ENCODE peak calls at places on chromosomes 7 and 10, in eight cellular contexts. M is uterus, Y is upper lobe of right lung, Z is suprapubic skin, P is breast epithelium, X is psoas muscle, I is WERI-Rb-1, W is right lobe of liver. T is an unnamed sample. For H3K9me3, the result is how much of the 10 kb centered on the place peaks cover.

GRCh38 chr10:126569513-126570447 is 100.7 kb downstream of the C10orf90 start:
- DNase-seq in M (no peak), Y (no peak), Z (no peak), P (no peak), X (no peak), I (no peak), W (no peak), T (no peak)

GRCh38 chr10:5861269-5862031 is 28.2 kb downstream of the ANKRD16 start:
- DNase-seq in M (no peak), Y (no peak), Z (no peak), P (no peak), X (no peak), I (no peak), W (no peak), T (no peak)

GRCh38 chr7:47552631-47553030 is 29.3 kb downstream of the TNS3 start:
- DNase-seq in M (peak), Y (no peak), Z (no peak), P (no peak), X (no peak), I (no peak), W (no peak), T (no peak)

GRCh38 chr10:3760083-3760482 is 24.9 kb downstream of the KLF6 start:
- DNase-seq in M (no peak), Y (no peak), Z (peak), P (no peak), X (no peak), I (no peak), W (peak), T (no peak)

GRCh38 chr7:130909161-130909836 is 175.3 kb upstream of the KLF14 start:
- DNase-seq in M (no peak), Y (no peak), Z (no peak), P (no peak), X (no peak), I (no peak), W (no peak), T (no peak)

GRCh38 chr10:25820496-25821415 is 113.3 kb upstream of the MYO3A start:
- DNase-seq in M (no peak), Y (no peak), Z (no peak), P (no peak), X (no peak), I (no peak), W (no peak), T (no peak)

GRCh38 chr10:78382776-78383175 is 349.1 kb downstream of the RPS24 start:
- DNase-seq in M (no peak), Y (no peak), Z (no peak), P (no peak), X (no peak), I (no peak), W (no peak), T (no peak)

GRCh38 chr10:7410306-7410799 is 481 bp downstream of the SFMBT2 start:
- DNase-seq in M (no peak), Y (peak), Z (no peak), P (no peak), X (peak), I (no peak), W (no peak), T (no peak)

GRCh38 chr10:32104622-32105509 is 48.6 kb upstream of the KIF5B start:
- DNase-seq in M (no peak), Y (no peak), Z (no peak), P (no peak), X (no peak), I (peak), W (no peak), T (no peak)

GRCh38 chr7:155384751-155385150 is 73.2 kb upstream of the EN2 start:
- DNase-seq in M (no peak), Y (no peak), Z (no peak), P (no peak), X (no peak), I (no peak), W (no peak), T (no peak)

GRCh38 chr10:126259883-126260282 is 128.4 kb downstream of the ADAM12 start:
- DNase-seq in M (no peak), Y (no peak), Z (no peak), P (no peak), X (no peak), I (no peak), W (no peak), T (no peak)

GRCh38 chr10:47020491-47020890 is 109.3 kb downstream of the PTPN20 start:
- DNase-seq in M (no peak), Y (peak), Z (peak), P (no peak), X (peak), I (no peak), W (no peak), T (no peak)

GRCh38 chr7:150988230-150989226 is 2.3 kb upstream of the NOS3 start:
- DNase-seq in M (peak), Y (no peak), Z (no peak), P (no peak), X (peak), I (peak), W (peak), T (peak)

GRCh38 chr7:28481131-28481926 is 69.0 kb downstream of the CREB5 start:
- DNase-seq in M (no peak), Y (no peak), Z (no peak), P (no peak), X (no peak), I (no peak), W (no peak), T (no peak)

GRCh38 chr7:85095816-85096215 is 91.0 kb downstream of the SEMA3D start:
- DNase-seq in M (no peak), Y (no peak), Z (no peak), P (no peak), X (no peak), I (no peak), W (no peak), T (no peak)

GRCh38 chr7:19984231-19984632 is 210.8 kb upstream of the TMEM196 start:
- DNase-seq in M (no peak), Y (no peak), Z (no peak), P (no peak), X (no peak), I (peak), W (no peak), T (no peak)

GRCh38 chr10:49620286-49620810 is 6.5 kb downstream of the CHAT start:
- DNase-seq in M (no peak), Y (peak), Z (peak), P (no peak), X (no peak), I (no peak), W (no peak), T (no peak)

GRCh38 chr7:42930889-42931288 is 1.1 kb downstream of the PSMA2 start:
- DNase-seq in M (no peak), Y (no peak), Z (no peak), P (no peak), X (no peak), I (no peak), W (no peak), T (no peak)

GRCh38 chr10:6729967-6730366 is 149.9 kb upstream of the PRKCQ start:
- DNase-seq in M (no peak), Y (no peak), Z (no peak), P (no peak), X (no peak), I (no peak), W (no peak), T (no peak)

GRCh38 chr7:12584940-12585339 is 14.4 kb downstream of the SCIN start:
- DNase-seq in M (no peak), Y (no peak), Z (no peak), P (no peak), X (no peak), I (no peak), W (no peak), T (no peak)

GRCh38 chr10:86153751-86154150 is 212.8 kb downstream of the GRID1 start:
- DNase-seq in M (no peak), Y (no peak), Z (no peak), P (no peak), X (no peak), I (no peak), W (no peak), T (no peak)

GRCh38 chr7:151078233-151079040 is 2.2 kb downstream of the FASTK start:
- DNase-seq in M (no peak), Y (peak), Z (no peak), P (no peak), X (peak), I (peak), W (no peak), T (no peak)

GRCh38 chr10:45274364-45274763 is 41.0 kb downstream of the OR13A1 start:
- DNase-seq in M (no peak), Y (no peak), Z (no peak), P (no peak), X (no peak), I (no peak), W (no peak), T (no peak)

GRCh38 chr10:116648903-116649302 is 28.1 kb downstream of the PNLIPRP2 start:
- DNase-seq in M (no peak), Y (no peak), Z (no peak), P (no peak), X (no peak), I (no peak), W (no peak), T (no peak)

GRCh38 chr7:137160236-137160635 is 183.3 kb downstream of the PTN start:
- DNase-seq in M (no peak), Y (no peak), Z (no peak), P (no peak), X (no peak), I (no peak), W (no peak), T (no peak)

GRCh38 chr7:108080094-108080656 is 50.0 kb downstream of the LAMB4 start:
- DNase-seq in M (no peak), Y (no peak), Z (no peak), P (no peak), X (no peak), I (peak), W (no peak), T (no peak)

GRCh38 chr10:13971586-13972475 is 358.9 kb downstream of the FRMD4A start:
- DNase-seq in M (no peak), Y (no peak), Z (no peak), P (no peak), X (no peak), I (peak), W (no peak), T (no peak)

GRCh38 chr7:140866926-140867325 is 57.8 kb downstream of the BRAF start:
- DNase-seq in M (no peak), Y (no peak), Z (no peak), P (no peak), X (no peak), I (no peak), W (no peak), T (no peak)

GRCh38 chr7:26102176-26102575 is 49.8 kb upstream of the NFE2L3 start:
- DNase-seq in M (no peak), Y (no peak), Z (no peak), P (no peak), X (no peak), I (no peak), W (no peak), T (no peak)

GRCh38 chr7:105853931-105854419 is 22.4 kb downstream of the ATXN7L1 start:
- DNase-seq in M (no peak), Y (no peak), Z (no peak), P (no peak), X (no peak), I (no peak), W (no peak), T (no peak)

GRCh38 chr10:59805043-59805442 is 51.8 kb upstream of the MRLN start:
- DNase-seq in M (peak), Y (no peak), Z (no peak), P (no peak), X (peak), I (peak), W (no peak), T (no peak)

GRCh38 chr10:88466786-88467185 is 116.3 kb downstream of the RNLS start:
- DNase-seq in M (no peak), Y (no peak), Z (no peak), P (no peak), X (no peak), I (no peak), W (no peak), T (no peak)

GRCh38 chr7:90648107-90648506 is 52.0 kb downstream of the CDK14 start:
- DNase-seq in M (no peak), Y (no peak), Z (no peak), P (no peak), X (no peak), I (no peak), W (no peak), T (no peak)

GRCh38 chr7:90645784-90646183 is 49.7 kb downstream of the CDK14 start:
- DNase-seq in M (no peak), Y (no peak), Z (no peak), P (no peak), X (no peak), I (peak), W (no peak), T (no peak)

GRCh38 chr7:90648834-90649233 is 52.7 kb downstream of the CDK14 start:
- DNase-seq in M (no peak), Y (no peak), Z (no peak), P (no peak), X (no peak), I (no peak), W (no peak), T (no peak)

DNA sequence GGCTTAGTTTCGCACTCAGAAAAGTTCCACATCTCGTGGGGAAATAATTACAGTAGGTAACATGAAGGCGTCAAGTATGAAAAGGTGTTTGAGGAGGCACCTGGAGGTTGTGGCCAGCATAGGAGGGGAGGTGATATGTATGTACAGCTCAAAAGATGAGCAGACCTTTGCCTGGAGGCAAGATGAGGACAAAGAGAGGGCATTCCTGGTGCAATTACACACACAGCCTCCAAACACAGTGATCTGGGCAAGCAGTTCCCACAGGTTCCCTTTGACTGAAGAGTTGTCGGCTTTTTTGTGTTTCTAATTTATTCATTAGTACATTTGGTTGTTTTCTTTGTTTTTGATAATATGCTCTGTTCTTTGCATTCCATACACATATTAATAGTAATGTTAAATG is 46.9 kb downstream of the CDK14 start:
- DNase-seq in M (no peak), Y (no peak), Z (no peak), P (no peak), X (no peak), I (no peak), W (no peak), T (no peak)
- H3K9me3 ChIP-seq in M (under half), Y (under half), Z (under half), P (under half), X (under half), I (under half), W (under half), T (under half)

GRCh38 chr7:158372400-158373302 is 215.0 kb downstream of the PTPRN2 start:
- DNase-seq in M (no peak), Y (peak), Z (no peak), P (no peak), X (no peak), I (peak), W (no peak), T (no peak)

GRCh38 chr7:158369866-158370265 is 217.8 kb downstream of the PTPRN2 start:
- DNase-seq in M (no peak), Y (no peak), Z (no peak), P (no peak), X (no peak), I (peak), W (peak), T (no peak)

GRCh38 chr7:158373761-158374545 is 213.7 kb downstream of the PTPRN2 start:
- DNase-seq in M (no peak), Y (peak), Z (no peak), P (no peak), X (no peak), I (no peak), W (no peak), T (no peak)

GRCh38 chr7:158369290-158369689 is 218.3 kb downstream of the PTPRN2 start:
- DNase-seq in M (no peak), Y (peak), Z (no peak), P (no peak), X (no peak), I (no peak), W (no peak), T (no peak)

GRCh38 chr7:158371856-158372255 is 215.8 kb downstream of the PTPRN2 start:
- DNase-seq in M (no peak), Y (peak), Z (no peak), P (no peak), X (no peak), I (no peak), W (no peak), T (no peak)
- H3K9me3 ChIP-seq in M (under half), Y (under half), Z (under half), P (under half), X (under half), I (under half), W (under half), T (under half)

DNA sequence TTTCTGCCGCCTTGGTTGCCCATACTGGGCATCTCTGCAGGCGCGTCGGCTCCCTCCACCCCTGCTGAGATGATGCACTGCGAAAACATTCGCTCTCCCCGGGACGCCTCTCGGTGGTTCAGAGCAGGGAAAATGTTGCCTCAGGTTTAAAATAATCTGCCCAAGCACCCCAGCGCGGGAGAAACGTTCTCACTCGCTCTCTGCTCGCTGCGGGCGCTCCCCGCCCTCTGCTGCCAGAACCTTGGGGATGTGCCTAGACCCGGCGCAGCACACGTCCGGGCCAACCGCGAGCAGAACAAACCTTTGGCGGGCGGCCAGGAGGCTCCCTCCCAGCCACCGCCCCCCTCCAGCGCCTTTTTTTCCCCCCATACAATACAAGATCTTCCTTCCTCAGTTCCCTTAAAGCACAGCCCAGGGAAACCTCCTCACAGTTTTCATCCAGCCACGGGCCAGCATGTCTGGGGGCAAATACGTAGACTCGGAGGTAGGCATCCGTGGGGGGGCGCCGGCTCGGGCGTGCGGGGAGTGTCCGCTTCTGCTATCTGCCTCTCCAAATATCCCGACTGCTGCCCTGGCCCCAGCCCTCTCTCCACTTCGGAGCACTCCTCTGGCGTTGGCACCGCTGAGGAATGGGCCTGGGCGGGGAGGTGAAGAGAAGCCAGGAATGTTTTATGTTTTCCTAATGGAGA is at the start of gene CAV1:
- DNase-seq in M (peak), Y (peak), Z (peak), P (peak), X (peak), I (peak), W (peak), T (no peak)
- H3K9me3 ChIP-seq in M (under half), Y (under half), Z (under half), P (under half), X (under half), I (under half), W (under half), T (under half)

GRCh38 chr10:38043516-38043915 is 33.0 kb downstream of the ZNF33A start:
- DNase-seq in M (no peak), Y (no peak), Z (no peak), P (no peak), X (no peak), I (no peak), W (no peak), T (no peak)
- H3K9me3 ChIP-seq in M (under half), Y (under half), Z (under half), P (under half), X (under half), I (under half), W (under half), T (under half)

T was measured in T-helper 17 cell.